ENCODE peak calls at places on chromosomes 5 and 9, in eight cellular contexts. W is transverse colon, T is tibial nerve, D is uterus, Z is H1, G is lower leg skin, Q is Peyer's patch, S is HepG2. C is an unnamed sample.

GRCh38 chr5:54909126-54909525 is 76.3 kb downstream of the ESM1 start:
- DNase-seq in S (no peak), G (no peak), D (no peak), T (no peak), Q (no peak), Z (no peak), W (no peak), C (no peak)

GRCh38 chr5:34474573-34475021 is 181.5 kb upstream of the RAI14 start:
- DNase-seq in D (no peak), G (no peak), Q (no peak), T (no peak), S (peak; percentile 40), W (no peak), Z (no peak), C (peak; percentile 49)

GRCh38 chr5:14400085-14400484 is 181.5 kb upstream of the OTULINL start:
- DNase-seq in G (no peak), S (no peak), D (no peak), Q (no peak), T (no peak), W (no peak), Z (no peak), C (no peak)

GRCh38 chr9:132647806-132648205 is 22.0 kb downstream of the DDX31 start:
- DNase-seq in G (no peak), D (no peak), W (no peak), T (no peak), Q (no peak), S (no peak), Z (no peak), C (no peak)

GRCh38 chr5:134098690-134099089 is 15.8 kb upstream of the TCF7 start:
- DNase-seq in Q (peak; percentile 76), G (no peak), S (peak; percentile 93), T (no peak), W (no peak), Z (no peak), D (no peak), C (no peak)

GRCh38 chr5:34751807-34752736 is 86.9 kb upstream of the TTC23L start:
- DNase-seq in T (no peak), W (peak; percentile 21), Z (no peak), G (no peak), D (no peak), S (no peak), Q (no peak), C (no peak)

GRCh38 chr5:100595152-100595811 is 60.1 kb downstream of the FAM174A start:
- DNase-seq in Q (no peak), S (peak; percentile 53), D (peak; percentile 15), G (no peak), W (peak; percentile 12), Z (no peak), T (no peak), C (peak; percentile 18)

GRCh38 chr9:91836515-91836914 is 113.5 kb downstream of the ROR2 start:
- DNase-seq in S (no peak), W (no peak), Q (peak; percentile 30), T (no peak), D (no peak), G (no peak), Z (no peak), C (no peak)

GRCh38 chr5:42701660-42702059 is 55.0 kb upstream of the CCDC152 start:
- DNase-seq in G (no peak), W (no peak), Q (no peak), T (no peak), D (no peak), S (no peak), Z (no peak), C (no peak)

GRCh38 chr9:110357510-110357909 is 19.8 kb upstream of the TXNDC8 start:
- DNase-seq in D (no peak), T (no peak), Q (no peak), Z (no peak), G (no peak), S (no peak), W (no peak), C (no peak)

GRCh38 chr9:132356276-132356924 is 1.6 kb upstream of the SETX start:
- DNase-seq in T (no peak), Z (no peak), W (no peak), G (no peak), D (no peak), Q (no peak), S (no peak), C (no peak)

GRCh38 chr5:86977185-86977584 is 290.5 kb upstream of the RASA1 start:
- DNase-seq in Q (no peak), G (no peak), D (no peak), W (no peak), Z (no peak), S (no peak), T (no peak), C (no peak)

GRCh38 chr5:124980174-124980941 is 233.9 kb upstream of the ZNF608 start:
- DNase-seq in S (no peak), Q (no peak), Z (peak; percentile 77), T (no peak), W (no peak), G (no peak), D (no peak), C (no peak)

GRCh38 chr5:80346055-80346454 is 26.3 kb downstream of the SPZ1 start:
- DNase-seq in S (peak; percentile 44), W (peak; percentile 30), Q (no peak), D (no peak), G (no peak), Z (peak; percentile 13), T (no peak), C (peak; percentile 15)

GRCh38 chr5:997001-997474 is 11.6 kb upstream of the NKD2 start:
- DNase-seq in Z (no peak), Q (peak; percentile 47), W (peak; percentile 25), S (peak; percentile 35), T (peak; percentile 3), D (peak; percentile 18), G (peak; percentile 84), C (no peak)

GRCh38 chr5:113142186-113142585 is 165.6 kb downstream of the DCP2 start:
- DNase-seq in S (no peak), Q (no peak), T (no peak), D (no peak), G (no peak), W (no peak), Z (no peak), C (no peak)

GRCh38 chr5:82406200-82406773 is 128.1 kb upstream of the RPS23 start:
- DNase-seq in T (no peak), Q (no peak), S (no peak), G (no peak), D (no peak), Z (no peak), W (no peak), C (no peak)

GRCh38 chr9:137982132-137982666 is 104.6 kb downstream of the CACNA1B start:
- DNase-seq in G (no peak), Z (no peak), T (no peak), D (no peak), S (no peak), W (no peak), Q (no peak), C (no peak)

GRCh38 chr9:84481819-84482218 is 141.3 kb upstream of the SLC28A3 start:
- DNase-seq in Q (no peak), Z (no peak), T (no peak), D (no peak), W (no peak), G (no peak), S (no peak), C (no peak)

GRCh38 chr9:125632321-125633115 is 74.5 kb downstream of the MAPKAP1 start:
- DNase-seq in S (peak; percentile 92), T (no peak), G (no peak), W (no peak), D (no peak), Q (no peak), Z (no peak), C (peak; percentile 77)
- TF ChIP-seq POLR2A in S (no peak), T (no peak), G (no peak), W (no peak), D (no peak), Q (no peak), Z (no peak), C (no peak)

GRCh38 chr5:55994502-55994997 is at the start of gene IL6ST:
- DNase-seq in Q (no peak), S (peak; percentile 46), G (no peak), T (peak; percentile 47), Z (peak; percentile 34), W (peak; percentile 60), D (no peak), C (peak; percentile 40)
- TF ChIP-seq POLR2A in Q (peak; percentile 93), S (peak; percentile 87), G (no peak), T (peak; percentile 87), Z (peak; percentile 24), W (peak; percentile 93), D (peak; percentile 97), C (peak; percentile 71)

GRCh38 chr9:124390812-124391658 is 24.2 kb downstream of the PSMB7 start:
- DNase-seq in D (no peak), T (no peak), G (no peak), Q (no peak), W (no peak), Z (no peak), S (peak; percentile 70), C (peak; percentile 44)

GRCh38 chr9:124394596-124394995 is 20.6 kb downstream of the PSMB7 start:
- DNase-seq in W (no peak), D (no peak), T (no peak), G (no peak), Q (no peak), Z (no peak), S (no peak), C (no peak)

GRCh38 chr9:124394167-124394566 is 21.1 kb downstream of the PSMB7 start:
- DNase-seq in T (no peak), Z (no peak), D (no peak), W (no peak), S (no peak), Q (no peak), G (no peak), C (no peak)

GRCh38 chr9:124392855-124393460 is 22.3 kb downstream of the PSMB7 start:
- DNase-seq in G (no peak), T (no peak), D (no peak), W (no peak), S (no peak), Z (no peak), Q (no peak), C (peak; percentile 88)

GRCh38 chr9:124392254-124392653 is 23.0 kb downstream of the PSMB7 start:
- DNase-seq in Q (no peak), D (no peak), T (no peak), W (no peak), Z (no peak), S (no peak), G (no peak), C (peak; percentile 51)
- TF ChIP-seq POLR2A in Q (no peak), D (no peak), T (no peak), W (no peak), Z (no peak), S (no peak), G (no peak), C (no peak)

DNA sequence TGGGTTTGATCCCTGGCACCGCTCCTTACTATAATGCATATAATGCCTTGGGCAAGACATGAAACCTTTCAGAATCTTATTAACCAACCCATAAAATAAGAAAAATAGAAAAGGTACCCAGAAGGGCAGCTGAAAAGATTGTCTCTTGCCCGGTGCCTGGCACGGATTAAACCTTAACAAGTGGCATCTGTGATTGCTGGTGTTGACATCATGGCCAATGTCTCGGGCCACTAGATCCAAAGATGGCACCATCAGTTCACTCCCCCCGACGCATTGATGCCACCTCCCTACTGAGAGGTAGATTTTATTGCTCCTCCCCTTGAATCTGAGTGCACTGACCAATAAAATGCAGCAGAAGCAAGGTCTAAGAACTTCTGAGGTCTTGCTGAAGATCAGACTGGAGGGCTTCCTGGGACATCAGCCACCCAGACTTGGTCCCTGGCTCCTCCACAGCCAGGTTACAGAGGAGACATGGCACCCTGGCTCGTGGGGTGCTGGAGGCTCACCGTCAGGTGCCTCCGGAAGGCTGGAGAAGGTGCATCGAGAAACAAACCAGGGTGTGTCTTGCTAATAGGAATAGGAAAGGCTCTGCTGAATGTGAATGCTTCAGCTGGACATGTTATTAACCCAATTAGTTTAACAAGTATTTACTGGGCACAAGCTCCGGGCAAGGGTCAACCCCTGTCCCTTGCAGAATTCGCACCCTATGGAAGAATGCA is 80.0 kb upstream of the COL5A1 start:
- DNase-seq in G (peak; percentile 58), D (no peak), Z (no peak), S (no peak), T (no peak), W (no peak), Q (no peak), C (no peak)
- TF ChIP-seq POLR2A in G (no peak), D (no peak), Z (no peak), S (no peak), T (no peak), W (no peak), Q (no peak), C (no peak)